ENCODE peak calls at places on chromosome X, in nine cellular contexts. I is tibial artery, V is astrocyte of the cerebellum, Y is endodermal cell, B is astrocyte of the spinal cord, Z is neural progenitor cell, A is stomach, F is K562, P is cardiac fibroblast. W is an unnamed sample.

GRCh38 chrX:109390556-109390955 is 91.3 kb downstream of the GUCY2F start:
- DNase-seq in I (no peak), V (no peak), Y (peak; percentile 24), B (no peak), Z (no peak), A (no peak), F (no peak), P (no peak), W (no peak)

GRCh38 chrX:147602297-147602696 is 309.4 kb upstream of the FMR1 start:
- DNase-seq in I (no peak), V (no peak), Y (no peak), B (no peak), Z (peak; percentile 3), A (no peak), F (no peak), P (no peak), W (no peak)

GRCh38 chrX:78643106-78643505 is 16.0 kb downstream of the RTL3 start:
- DNase-seq in I (no peak), V (peak; percentile 47), Y (no peak), B (peak; percentile 81), Z (no peak), A (no peak), F (no peak), P (peak; percentile 20), W (peak; percentile 65)

GRCh38 chrX:26918633-26919032 is 544.5 kb downstream of the PPP4R3C start:
- DNase-seq in I (no peak), V (no peak), Y (peak; percentile 75), B (no peak), Z (peak; percentile 56), A (no peak), F (peak; percentile 9), P (peak; percentile 30), W (peak; percentile 4)

GRCh38 chrX:68758671-68759070 is 70.2 kb upstream of the EFNB1 start:
- DNase-seq in I (no peak), V (no peak), Y (no peak), B (no peak), Z (no peak), A (no peak), F (no peak), P (no peak), W (no peak)

GRCh38 chrX:97909245-97909644 is 1025.5 kb downstream of the RPA4 start:
- DNase-seq in I (no peak), V (no peak), Y (no peak), B (no peak), Z (no peak), A (no peak), F (no peak), P (no peak), W (no peak)

GRCh38 chrX:14497184-14497666 is 32.1 kb upstream of the GLRA2 start:
- DNase-seq in I (peak; percentile 19), V (no peak), Y (no peak), B (peak; percentile 12), Z (no peak), A (no peak), F (no peak), P (no peak), W (no peak)

GRCh38 chrX:45756562-45756961 is 555.9 kb upstream of the DIPK2B start:
- DNase-seq in I (no peak), V (no peak), Y (no peak), B (peak; percentile 44), Z (no peak), A (no peak), F (no peak), P (no peak), W (no peak)

GRCh38 chrX:106606583-106606982 is 5.2 kb upstream of the RADX start:
- DNase-seq in I (no peak), V (no peak), Y (no peak), B (no peak), Z (no peak), A (no peak), F (no peak), P (no peak), W (no peak)

GRCh38 chrX:11287505-11287904 is 5.7 kb upstream of the AMELX start:
- DNase-seq in I (no peak), V (no peak), Y (no peak), B (no peak), Z (no peak), A (no peak), F (no peak), P (peak; percentile 55), W (peak; percentile 50)

GRCh38 chrX:50470103-50471031 is at the start of gene DGKK:
- DNase-seq in I (no peak), V (no peak), Y (peak; percentile 90), B (no peak), Z (peak; percentile 85), A (no peak), F (no peak), P (no peak), W (no peak)

GRCh38 chrX:79400618-79401017 is 33.5 kb upstream of the ITM2A start:
- DNase-seq in I (no peak), V (no peak), Y (no peak), B (no peak), Z (no peak), A (no peak), F (no peak), P (no peak), W (no peak)

GRCh38 chrX:46754450-46755075 is 4.4 kb downstream of the SLC9A7 start:
- DNase-seq in I (no peak), V (no peak), Y (no peak), B (no peak), Z (no peak), A (no peak), F (no peak), P (no peak), W (no peak)

GRCh38 chrX:11890843-11891514 is 132.9 kb downstream of the MSL3 start:
- DNase-seq in I (peak; percentile 19), V (no peak), Y (no peak), B (no peak), Z (no peak), A (no peak), F (no peak), P (peak; percentile 61), W (no peak)

GRCh38 chrX:68416592-68416991 is 16.7 kb downstream of the OPHN1 start:
- DNase-seq in I (no peak), V (peak; percentile 40), Y (no peak), B (peak; percentile 29), Z (no peak), A (no peak), F (no peak), P (peak; percentile 3), W (no peak)

GRCh38 chrX:80216086-80216485 is 201.5 kb downstream of the TBX22 start:
- DNase-seq in I (no peak), V (no peak), Y (no peak), B (no peak), Z (no peak), A (no peak), F (no peak), P (peak; percentile 41), W (no peak)

DNA sequence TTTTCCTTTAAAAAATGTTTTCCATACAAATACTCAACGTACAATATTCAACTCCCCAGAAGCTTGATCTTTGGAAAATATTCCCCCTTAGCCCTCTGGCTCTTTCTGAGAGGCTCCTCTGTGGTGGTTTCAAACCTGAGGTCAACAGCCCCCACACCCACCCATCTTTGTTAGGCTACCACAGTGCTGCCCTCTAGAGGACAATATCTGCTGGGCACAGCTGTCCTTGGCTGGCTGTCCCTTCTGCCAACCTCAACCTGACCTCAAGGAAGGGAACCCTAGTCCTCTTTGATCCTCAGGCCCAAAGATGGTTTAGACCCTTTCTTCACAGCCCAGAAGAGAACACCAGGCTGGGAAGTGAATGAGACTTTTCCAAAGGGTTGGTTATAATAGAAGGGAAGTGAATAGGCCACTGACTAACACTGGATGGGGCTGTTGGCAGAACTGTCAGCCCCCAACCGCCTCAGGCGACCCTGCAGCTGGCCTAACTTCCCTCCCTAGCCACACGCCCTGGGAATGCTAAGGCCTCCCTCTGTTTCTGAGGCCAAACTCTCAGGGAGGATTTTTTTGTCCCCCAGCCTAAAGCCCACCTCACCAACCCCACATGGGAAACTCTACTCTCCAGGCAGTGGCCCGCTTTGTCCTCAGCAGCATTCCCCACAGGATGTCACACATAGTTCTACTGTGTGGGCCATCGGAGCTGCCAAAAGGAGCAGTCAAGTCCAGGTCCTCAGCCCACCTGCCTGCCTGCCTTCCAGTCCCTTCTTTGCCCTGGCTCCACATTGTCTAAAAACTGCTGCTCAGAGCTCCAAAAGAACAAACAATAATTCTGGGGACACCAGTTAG is 34.3 kb downstream of the NYX start:
- DNase-seq in I (no peak), V (no peak), Y (peak; percentile 87), B (no peak), Z (peak; percentile 50), A (no peak), F (peak; percentile 47), P (peak; percentile 13), W (no peak)
- TF ChIP-seq CTCF in I (no peak), V (peak; percentile 35), Y (peak; percentile 78), B (peak; percentile 40), Z (peak; percentile 57), A (no peak), F (peak; percentile 52), P (peak; percentile 54), W (peak; percentile 31)

GRCh38 chrX:131812847-131813825 is 210.0 kb upstream of the STK26 start:
- DNase-seq in I (no peak), V (peak; percentile 57), Y (no peak), B (peak; percentile 85), Z (no peak), A (peak; percentile 76), F (peak; percentile 71), P (no peak), W (peak; percentile 51)
- H3K4me3 ChIP-seq in I (peak overlapping the region; percentile 25), V (peak overlapping the region; percentile 42), Y (no peak overlapping the region), B (peak overlapping the region; percentile 28), Z (no peak overlapping the region), A (no peak overlapping the region), F (peak overlapping the region; percentile 14), P (no peak overlapping the region), W (peak overlapping the region; percentile 33)

GRCh38 chrX:10054396-10054795 is 87.2 kb downstream of the CLDN34 start:
- DNase-seq in I (no peak), V (no peak), Y (no peak), B (no peak), Z (no peak), A (peak; percentile 75), F (no peak), P (no peak), W (no peak)

GRCh38 chrX:10051866-10052265 is 84.7 kb downstream of the CLDN34 start:
- DNase-seq in I (no peak), V (no peak), Y (no peak), B (no peak), Z (no peak), A (no peak), F (no peak), P (no peak), W (no peak)

GRCh38 chrX:10050481-10050880 is 83.3 kb downstream of the CLDN34 start:
- DNase-seq in I (no peak), V (peak; percentile 63), Y (peak; percentile 76), B (peak; percentile 35), Z (no peak), A (peak; percentile 33), F (no peak), P (peak; percentile 62), W (no peak)

GRCh38 chrX:10055430-10055829 is 88.3 kb downstream of the CLDN34 start:
- DNase-seq in I (no peak), V (no peak), Y (no peak), B (no peak), Z (no peak), A (no peak), F (no peak), P (no peak), W (no peak)

GRCh38 chrX:10052906-10053625 is 85.9 kb downstream of the CLDN34 start:
- DNase-seq in I (peak; percentile 25), V (no peak), Y (no peak), B (no peak), Z (no peak), A (no peak), F (no peak), P (peak; percentile 35), W (no peak)
- TF ChIP-seq CTCF in I (no peak), V (no peak), Y (no peak), B (no peak), Z (no peak), A (no peak), F (no peak), P (no peak), W (no peak)

GRCh38 chrX:7987160-7987992 is 60.2 kb upstream of the PNPLA4 start:
- DNase-seq in I (no peak), V (no peak), Y (no peak), B (peak; percentile 5), Z (no peak), A (no peak), F (no peak), P (no peak), W (peak; percentile 67)
- H3K4me3 ChIP-seq in I (no peak overlapping the region), V (no peak overlapping the region), Y (no peak overlapping the region), B (no peak overlapping the region), Z (no peak overlapping the region), A (no peak overlapping the region), F (no peak overlapping the region), P (no peak overlapping the region), W (no peak overlapping the region)